ENCODE peak calls at places on chromosomes 5 and 9, in ten cellular contexts. One of them, this sample, is unnamed.

GRCh38 chr5:2542026-2542425 is 209.5 kb downstream of the IRX2 start:
- DNase-seq in Peyer's patch: no peak
- DNase-seq in iPS DF 19.7: no peak
- DNase-seq in ovary: no peak
- DNase-seq in progenitor cell of endocrine pancreas: no peak
- DNase-seq in iPS-NIHi11: no peak
- DNase-seq in SK-N-DZ: no peak
- DNase-seq in NCI-H226: no peak
- DNase-seq in foreskin fibroblast: no peak
- DNase-seq in GOT3: no peak
- DNase-seq in this sample: no peak

GRCh38 chr5:177419045-177419444 is 7.4 kb upstream of the GRK6 start:
- DNase-seq in iPS DF 19.7: no peak
- DNase-seq in ovary: no peak
- DNase-seq in foreskin fibroblast: peak
- DNase-seq in SK-N-DZ: no peak
- DNase-seq in Peyer's patch: no peak
- DNase-seq in progenitor cell of endocrine pancreas: no peak
- DNase-seq in NCI-H226: peak
- DNase-seq in iPS-NIHi11: no peak
- DNase-seq in GOT3: no peak
- DNase-seq in this sample: no peak

GRCh38 chr5:124760608-124761390 is 14.4 kb upstream of the ZNF608 start:
- DNase-seq in iPS DF 19.7: no peak
- DNase-seq in GOT3: no peak
- DNase-seq in foreskin fibroblast: no peak
- DNase-seq in iPS-NIHi11: no peak
- DNase-seq in NCI-H226: peak
- DNase-seq in ovary: no peak
- DNase-seq in SK-N-DZ: no peak
- DNase-seq in progenitor cell of endocrine pancreas: no peak
- DNase-seq in Peyer's patch: no peak
- DNase-seq in this sample: no peak

GRCh38 chr5:157247267-157247666 is 18.7 kb upstream of the CYFIP2 start:
- DNase-seq in SK-N-DZ: no peak
- DNase-seq in iPS-NIHi11: no peak
- DNase-seq in foreskin fibroblast: no peak
- DNase-seq in iPS DF 19.7: no peak
- DNase-seq in NCI-H226: no peak
- DNase-seq in GOT3: no peak
- DNase-seq in progenitor cell of endocrine pancreas: no peak
- DNase-seq in Peyer's patch: no peak
- DNase-seq in ovary: no peak
- DNase-seq in this sample: no peak

GRCh38 chr9:136078498-136079011 is 16.5 kb downstream of the NACC2 start:
- DNase-seq in ovary: no peak
- DNase-seq in GOT3: no peak
- DNase-seq in NCI-H226: no peak
- DNase-seq in foreskin fibroblast: no peak
- DNase-seq in iPS DF 19.7: no peak
- DNase-seq in progenitor cell of endocrine pancreas: no peak
- DNase-seq in Peyer's patch: no peak
- DNase-seq in iPS-NIHi11: no peak
- DNase-seq in SK-N-DZ: no peak
- DNase-seq in this sample: no peak

GRCh38 chr5:123719004-123719403 is 207.0 kb downstream of the CSNK1G3 start:
- DNase-seq in progenitor cell of endocrine pancreas: no peak
- DNase-seq in NCI-H226: peak
- DNase-seq in ovary: no peak
- DNase-seq in GOT3: no peak
- DNase-seq in iPS DF 19.7: no peak
- DNase-seq in Peyer's patch: no peak
- DNase-seq in SK-N-DZ: no peak
- DNase-seq in foreskin fibroblast: peak
- DNase-seq in iPS-NIHi11: no peak
- DNase-seq in this sample: no peak

GRCh38 chr9:18314321-18314720 is 159.6 kb upstream of the ADAMTSL1 start:
- DNase-seq in GOT3: no peak
- DNase-seq in SK-N-DZ: no peak
- DNase-seq in iPS DF 19.7: no peak
- DNase-seq in ovary: no peak
- DNase-seq in progenitor cell of endocrine pancreas: no peak
- DNase-seq in Peyer's patch: no peak
- DNase-seq in NCI-H226: no peak
- DNase-seq in iPS-NIHi11: no peak
- DNase-seq in foreskin fibroblast: no peak
- DNase-seq in this sample: no peak

GRCh38 chr5:108380531-108381021 is 1.3 kb downstream of the FBXL17 start:
- DNase-seq in foreskin fibroblast: peak
- DNase-seq in Peyer's patch: peak
- DNase-seq in iPS DF 19.7: no peak
- DNase-seq in progenitor cell of endocrine pancreas: peak
- DNase-seq in NCI-H226: peak
- DNase-seq in iPS-NIHi11: peak
- DNase-seq in GOT3: no peak
- DNase-seq in ovary: peak
- DNase-seq in SK-N-DZ: peak
- DNase-seq in this sample: no peak

GRCh38 chr9:23162789-23163188 is 663.3 kb downstream of the ELAVL2 start:
- DNase-seq in ovary: no peak
- DNase-seq in foreskin fibroblast: no peak
- DNase-seq in iPS DF 19.7: no peak
- DNase-seq in NCI-H226: no peak
- DNase-seq in Peyer's patch: no peak
- DNase-seq in GOT3: no peak
- DNase-seq in progenitor cell of endocrine pancreas: no peak
- DNase-seq in SK-N-DZ: no peak
- DNase-seq in iPS-NIHi11: no peak
- DNase-seq in this sample: no peak

GRCh38 chr9:92395617-92396016 is 8.8 kb downstream of the OGN start:
- DNase-seq in GOT3: no peak
- DNase-seq in iPS-NIHi11: no peak
- DNase-seq in foreskin fibroblast: no peak
- DNase-seq in ovary: no peak
- DNase-seq in Peyer's patch: no peak
- DNase-seq in progenitor cell of endocrine pancreas: no peak
- DNase-seq in SK-N-DZ: no peak
- DNase-seq in iPS DF 19.7: no peak
- DNase-seq in NCI-H226: no peak
- DNase-seq in this sample: no peak

GRCh38 chr5:32833621-32834102 is 122.5 kb downstream of the NPR3 start:
- DNase-seq in SK-N-DZ: no peak
- DNase-seq in Peyer's patch: no peak
- DNase-seq in iPS-NIHi11: no peak
- DNase-seq in ovary: no peak
- DNase-seq in NCI-H226: no peak
- DNase-seq in iPS DF 19.7: no peak
- DNase-seq in GOT3: no peak
- DNase-seq in foreskin fibroblast: no peak
- DNase-seq in progenitor cell of endocrine pancreas: no peak
- DNase-seq in this sample: no peak

GRCh38 chr5:127589309-127590036 is 59.4 kb upstream of the CTXN3 start:
- DNase-seq in foreskin fibroblast: no peak
- DNase-seq in NCI-H226: no peak
- DNase-seq in GOT3: no peak
- DNase-seq in iPS-NIHi11: no peak
- DNase-seq in ovary: no peak
- DNase-seq in iPS DF 19.7: no peak
- DNase-seq in progenitor cell of endocrine pancreas: no peak
- DNase-seq in SK-N-DZ: no peak
- DNase-seq in Peyer's patch: no peak
- DNase-seq in this sample: no peak

GRCh38 chr5:10133830-10134229 is 115.9 kb downstream of the ATPSCKMT start:
- DNase-seq in iPS-NIHi11: no peak
- DNase-seq in NCI-H226: no peak
- DNase-seq in progenitor cell of endocrine pancreas: no peak
- DNase-seq in ovary: no peak
- DNase-seq in foreskin fibroblast: peak
- DNase-seq in GOT3: no peak
- DNase-seq in SK-N-DZ: peak
- DNase-seq in Peyer's patch: no peak
- DNase-seq in iPS DF 19.7: no peak
- DNase-seq in this sample: no peak

GRCh38 chr5:6568383-6568782 is 64.5 kb downstream of the NSUN2 start:
- DNase-seq in iPS-NIHi11: peak
- DNase-seq in progenitor cell of endocrine pancreas: no peak
- DNase-seq in GOT3: no peak
- DNase-seq in Peyer's patch: no peak
- DNase-seq in SK-N-DZ: peak
- DNase-seq in foreskin fibroblast: no peak
- DNase-seq in ovary: no peak
- DNase-seq in NCI-H226: no peak
- DNase-seq in iPS DF 19.7: no peak
- DNase-seq in this sample: no peak

GRCh38 chr9:133527444-133527920 is 2.7 kb upstream of the MYMK start:
- DNase-seq in foreskin fibroblast: no peak
- DNase-seq in ovary: peak
- DNase-seq in NCI-H226: no peak
- DNase-seq in iPS-NIHi11: no peak
- DNase-seq in SK-N-DZ: no peak
- DNase-seq in Peyer's patch: no peak
- DNase-seq in progenitor cell of endocrine pancreas: no peak
- DNase-seq in iPS DF 19.7: no peak
- DNase-seq in GOT3: no peak
- DNase-seq in this sample: no peak

GRCh38 chr9:77943053-77943452 is 88.6 kb downstream of the GNAQ start:
- DNase-seq in foreskin fibroblast: no peak
- DNase-seq in GOT3: no peak
- DNase-seq in progenitor cell of endocrine pancreas: no peak
- DNase-seq in iPS-NIHi11: no peak
- DNase-seq in ovary: no peak
- DNase-seq in NCI-H226: no peak
- DNase-seq in Peyer's patch: no peak
- DNase-seq in iPS DF 19.7: no peak
- DNase-seq in SK-N-DZ: no peak
- DNase-seq in this sample: no peak

GRCh38 chr9:125337282-125337681 is 75.7 kb downstream of the GAPVD1 start:
- DNase-seq in GOT3: no peak
- DNase-seq in NCI-H226: no peak
- DNase-seq in iPS-NIHi11: no peak
- DNase-seq in Peyer's patch: no peak
- DNase-seq in ovary: no peak
- DNase-seq in iPS DF 19.7: no peak
- DNase-seq in foreskin fibroblast: no peak
- DNase-seq in SK-N-DZ: no peak
- DNase-seq in progenitor cell of endocrine pancreas: no peak
- DNase-seq in this sample: no peak

GRCh38 chr9:123457586-123457985 is 101.6 kb downstream of the CRB2 start:
- DNase-seq in foreskin fibroblast: no peak
- DNase-seq in SK-N-DZ: peak
- DNase-seq in NCI-H226: no peak
- DNase-seq in Peyer's patch: no peak
- DNase-seq in ovary: peak
- DNase-seq in progenitor cell of endocrine pancreas: no peak
- DNase-seq in GOT3: no peak
- DNase-seq in iPS DF 19.7: no peak
- DNase-seq in iPS-NIHi11: no peak
- DNase-seq in this sample: no peak

GRCh38 chr5:165981721-165982120 is 2309.7 kb upstream of the WWC1 start:
- DNase-seq in progenitor cell of endocrine pancreas: no peak
- DNase-seq in foreskin fibroblast: no peak
- DNase-seq in SK-N-DZ: no peak
- DNase-seq in iPS-NIHi11: no peak
- DNase-seq in iPS DF 19.7: no peak
- DNase-seq in NCI-H226: no peak
- DNase-seq in GOT3: no peak
- DNase-seq in ovary: no peak
- DNase-seq in Peyer's patch: no peak
- DNase-seq in this sample: no peak

GRCh38 chr9:111896942-111897830 is 572 bp downstream of the UGCG start:
- DNase-seq in iPS-NIHi11: peak
- DNase-seq in iPS DF 19.7: no peak
- DNase-seq in NCI-H226: peak
- DNase-seq in Peyer's patch: peak
- DNase-seq in progenitor cell of endocrine pancreas: peak
- DNase-seq in SK-N-DZ: peak
- DNase-seq in GOT3: no peak
- DNase-seq in ovary: peak
- DNase-seq in foreskin fibroblast: peak
- DNase-seq in this sample: no peak

GRCh38 chr9:125982798-125983406 is 235.7 kb downstream of the PBX3 start:
- DNase-seq in Peyer's patch: no peak
- DNase-seq in ovary: peak
- DNase-seq in NCI-H226: no peak
- DNase-seq in GOT3: no peak
- DNase-seq in progenitor cell of endocrine pancreas: no peak
- DNase-seq in SK-N-DZ: no peak
- DNase-seq in iPS-NIHi11: no peak
- DNase-seq in foreskin fibroblast: no peak
- DNase-seq in iPS DF 19.7: no peak
- DNase-seq in this sample: no peak

GRCh38 chr5:167514461-167514860 is 777.0 kb upstream of the WWC1 start:
- DNase-seq in ovary: no peak
- DNase-seq in progenitor cell of endocrine pancreas: no peak
- DNase-seq in NCI-H226: no peak
- DNase-seq in foreskin fibroblast: no peak
- DNase-seq in Peyer's patch: no peak
- DNase-seq in iPS-NIHi11: no peak
- DNase-seq in iPS DF 19.7: no peak
- DNase-seq in GOT3: no peak
- DNase-seq in SK-N-DZ: no peak
- DNase-seq in this sample: no peak

GRCh38 chr5:72468606-72469005 is 38.6 kb downstream of the ZNF366 start:
- DNase-seq in iPS DF 19.7: no peak
- DNase-seq in NCI-H226: peak
- DNase-seq in progenitor cell of endocrine pancreas: no peak
- DNase-seq in iPS-NIHi11: no peak
- DNase-seq in foreskin fibroblast: no peak
- DNase-seq in GOT3: no peak
- DNase-seq in SK-N-DZ: no peak
- DNase-seq in Peyer's patch: no peak
- DNase-seq in ovary: no peak
- DNase-seq in this sample: no peak

GRCh38 chr5:125372694-125373621 is 626.5 kb upstream of the ZNF608 start:
- DNase-seq in iPS-NIHi11: peak
- DNase-seq in Peyer's patch: no peak
- DNase-seq in progenitor cell of endocrine pancreas: no peak
- DNase-seq in ovary: no peak
- DNase-seq in GOT3: no peak
- DNase-seq in iPS DF 19.7: peak
- DNase-seq in foreskin fibroblast: peak
- DNase-seq in NCI-H226: peak
- DNase-seq in SK-N-DZ: peak
- DNase-seq in this sample: no peak

GRCh38 chr5:139243425-139243965 is 45.3 kb upstream of the SIL1 start:
- DNase-seq in ovary: no peak
- DNase-seq in GOT3: no peak
- DNase-seq in iPS DF 19.7: no peak
- DNase-seq in progenitor cell of endocrine pancreas: no peak
- DNase-seq in SK-N-DZ: no peak
- DNase-seq in iPS-NIHi11: no peak
- DNase-seq in foreskin fibroblast: peak
- DNase-seq in NCI-H226: no peak
- DNase-seq in Peyer's patch: no peak
- DNase-seq in this sample: no peak

GRCh38 chr5:165029471-165029870 is 1524.1 kb downstream of the MAT2B start:
- DNase-seq in ovary: no peak
- DNase-seq in GOT3: no peak
- DNase-seq in progenitor cell of endocrine pancreas: no peak
- DNase-seq in SK-N-DZ: peak
- DNase-seq in NCI-H226: peak
- DNase-seq in Peyer's patch: no peak
- DNase-seq in iPS-NIHi11: peak
- DNase-seq in iPS DF 19.7: peak
- DNase-seq in foreskin fibroblast: no peak
- DNase-seq in this sample: peak

GRCh38 chr9:95513722-95514121 is 3.0 kb downstream of the PTCH1 start:
- DNase-seq in NCI-H226: no peak
- DNase-seq in iPS-NIHi11: no peak
- DNase-seq in iPS DF 19.7: no peak
- DNase-seq in foreskin fibroblast: no peak
- DNase-seq in GOT3: no peak
- DNase-seq in progenitor cell of endocrine pancreas: no peak
- DNase-seq in SK-N-DZ: no peak
- DNase-seq in Peyer's patch: no peak
- DNase-seq in ovary: no peak
- DNase-seq in this sample: no peak

GRCh38 chr5:66223637-66224036 is 79.5 kb downstream of the SREK1 start:
- DNase-seq in foreskin fibroblast: no peak
- DNase-seq in NCI-H226: no peak
- DNase-seq in Peyer's patch: no peak
- DNase-seq in SK-N-DZ: no peak
- DNase-seq in ovary: no peak
- DNase-seq in iPS DF 19.7: no peak
- DNase-seq in GOT3: no peak
- DNase-seq in progenitor cell of endocrine pancreas: no peak
- DNase-seq in iPS-NIHi11: peak
- DNase-seq in this sample: no peak